ENCODE peak calls at places on chromosome 22, in ten cellular contexts. F is A549, P is right lobe of liver, A is sigmoid colon, S is ovary, J is heart left ventricle, E is stomach, Z is suprapubic skin, T is IMR-90, N is transverse colon. K is an unnamed sample. For H3K4me1, the result is how much of the 10 kb centered on the place peaks cover.

GRCh38 chr22:28594784-28595324 is 84.8 kb downstream of the TTC28 start:
- DNase-seq in T (peak), N (no peak), E (no peak), P (no peak), S (no peak), A (no peak), J (no peak), Z (no peak), F (peak), K (no peak)

GRCh38 chr22:26610072-26610958 is 7.5 kb downstream of the CRYBB1 start:
- DNase-seq in S (no peak), T (peak), E (peak), A (no peak), J (no peak), Z (no peak), N (peak), F (no peak), P (no peak), K (no peak)

GRCh38 chr22:27857441-27857840 is 55.9 kb upstream of the MN1 start:
- DNase-seq in F (no peak), N (no peak), J (no peak), P (no peak), T (peak), E (no peak), S (no peak), A (no peak), Z (no peak), K (no peak)

GRCh38 chr22:48751539-48752437 is 1075.9 kb downstream of the BRD1 start:
- DNase-seq in P (no peak), S (no peak), Z (no peak), F (no peak), A (peak), N (no peak), T (no peak), E (peak), J (no peak), K (no peak)

GRCh38 chr22:35903571-35904331 is 124.9 kb downstream of the RBFOX2 start:
- DNase-seq in J (no peak), N (no peak), S (no peak), A (no peak), E (no peak), Z (no peak), T (no peak), P (no peak), F (no peak), K (no peak)

GRCh38 chr22:36764060-36764459 is 11.9 kb downstream of the IFT27 start:
- DNase-seq in P (no peak), E (no peak), F (no peak), A (peak), S (peak), T (no peak), Z (peak), J (no peak), N (no peak), K (no peak)

GRCh38 chr22:41408665-41409064 is 26.9 kb downstream of the TEF start:
- DNase-seq in S (no peak), N (no peak), P (no peak), F (no peak), Z (no peak), J (no peak), E (peak), T (no peak), A (no peak), K (no peak)

GRCh38 chr22:35480143-35480542 is 60.5 kb upstream of the RASD2 start:
- DNase-seq in J (no peak), A (peak), S (peak), P (peak), F (no peak), E (peak), T (peak), N (peak), Z (no peak), K (no peak)

GRCh38 chr22:44404341-44405020 is 91.7 kb upstream of the SHISAL1 start:
- DNase-seq in T (no peak), P (peak), Z (peak), E (no peak), A (peak), N (no peak), J (peak), S (no peak), F (no peak), K (peak)

GRCh38 chr22:49155039-49155808 is 672.4 kb downstream of the BRD1 start:
- DNase-seq in N (no peak), F (no peak), A (no peak), E (no peak), Z (no peak), S (no peak), T (no peak), J (peak), P (peak), K (no peak)

GRCh38 chr22:50258361-50259292 is 2.9 kb downstream of the MAPK12 start:
- DNase-seq in T (no peak), J (no peak), S (no peak), A (no peak), N (no peak), P (peak), E (peak), F (no peak), Z (no peak), K (no peak)

GRCh38 chr22:37309221-37310074 is 27.1 kb downstream of the CYTH4 start:
- DNase-seq in P (no peak), A (no peak), F (no peak), J (peak), T (no peak), S (no peak), E (no peak), N (peak), Z (no peak), K (peak)

GRCh38 chr22:25027052-25027525 is 74.6 kb downstream of the KIAA1671 start:
- DNase-seq in Z (no peak), J (no peak), N (peak), E (no peak), F (no peak), S (no peak), A (no peak), P (no peak), T (no peak), K (peak)

GRCh38 chr22:46416537-46417267 is 81.2 kb downstream of the TRMU start:
- DNase-seq in A (no peak), N (no peak), E (no peak), P (no peak), F (no peak), S (no peak), J (peak), T (no peak), Z (no peak), K (no peak)

GRCh38 chr22:50684986-50685385 is 12.4 kb downstream of the SHANK3 start:
- DNase-seq in P (no peak), A (no peak), E (peak), F (no peak), Z (no peak), S (no peak), N (no peak), J (peak), T (peak), K (no peak)

GRCh38 chr22:36088292-36088691 is 59.7 kb upstream of the RBFOX2 start:
- DNase-seq in P (no peak), A (peak), T (no peak), Z (no peak), J (no peak), S (no peak), E (no peak), N (no peak), F (no peak), K (no peak)

GRCh38 chr22:37500745-37501144 is 14.6 kb upstream of the MFNG start:
- DNase-seq in J (no peak), T (no peak), E (no peak), Z (no peak), S (no peak), F (no peak), N (no peak), P (no peak), A (no peak), K (no peak)

DNA sequence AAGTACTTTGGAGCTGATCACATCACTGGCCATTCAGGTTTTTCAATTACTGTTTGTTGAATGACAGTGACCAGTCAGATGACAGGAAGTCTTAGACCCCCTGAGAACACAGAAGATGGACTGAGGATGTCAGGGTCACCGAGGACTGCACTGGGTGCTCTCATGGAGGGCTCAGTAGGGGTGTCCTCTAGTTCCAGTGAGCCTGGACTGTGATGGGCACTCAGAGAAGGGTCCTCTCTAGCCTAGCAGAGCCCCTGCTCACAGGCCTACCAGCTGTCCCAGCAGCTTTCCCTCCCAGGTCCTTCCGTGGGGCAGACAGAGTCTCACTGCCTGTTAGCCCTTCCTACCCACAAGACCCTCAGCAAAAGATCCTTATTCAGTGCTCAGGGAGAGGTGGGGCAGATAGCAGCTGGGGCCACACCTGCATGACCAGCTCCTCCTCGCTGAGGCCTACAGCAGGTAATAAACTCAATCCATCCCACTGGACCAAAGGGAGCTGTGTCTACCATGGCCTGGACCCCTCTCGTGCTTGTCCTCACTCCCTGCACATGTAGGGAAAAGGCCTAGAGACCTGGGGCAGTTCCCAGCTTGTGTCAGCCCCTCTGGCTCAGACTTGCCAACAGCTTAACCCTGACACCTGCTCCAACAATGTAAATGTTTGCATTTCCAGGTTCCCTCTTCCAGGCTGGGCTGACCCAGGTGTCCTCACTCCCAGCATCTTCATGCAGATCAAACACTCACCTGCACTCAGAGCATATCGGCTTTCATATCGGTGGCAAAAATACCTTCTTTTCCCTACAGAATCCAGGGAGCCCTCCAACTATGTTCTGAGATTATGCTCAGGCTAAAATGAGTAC is 25.2 kb upstream of the VPREB1 start:
- DNase-seq in F (no peak), A (no peak), Z (no peak), J (no peak), P (no peak), E (no peak), N (no peak), T (no peak), S (no peak), K (no peak)
- H3K4me1 ChIP-seq in F (under half), A (under half), Z (under half), J (under half), P (under half), E (under half), N (under half), T (under half), S (under half), K (under half)

DNA sequence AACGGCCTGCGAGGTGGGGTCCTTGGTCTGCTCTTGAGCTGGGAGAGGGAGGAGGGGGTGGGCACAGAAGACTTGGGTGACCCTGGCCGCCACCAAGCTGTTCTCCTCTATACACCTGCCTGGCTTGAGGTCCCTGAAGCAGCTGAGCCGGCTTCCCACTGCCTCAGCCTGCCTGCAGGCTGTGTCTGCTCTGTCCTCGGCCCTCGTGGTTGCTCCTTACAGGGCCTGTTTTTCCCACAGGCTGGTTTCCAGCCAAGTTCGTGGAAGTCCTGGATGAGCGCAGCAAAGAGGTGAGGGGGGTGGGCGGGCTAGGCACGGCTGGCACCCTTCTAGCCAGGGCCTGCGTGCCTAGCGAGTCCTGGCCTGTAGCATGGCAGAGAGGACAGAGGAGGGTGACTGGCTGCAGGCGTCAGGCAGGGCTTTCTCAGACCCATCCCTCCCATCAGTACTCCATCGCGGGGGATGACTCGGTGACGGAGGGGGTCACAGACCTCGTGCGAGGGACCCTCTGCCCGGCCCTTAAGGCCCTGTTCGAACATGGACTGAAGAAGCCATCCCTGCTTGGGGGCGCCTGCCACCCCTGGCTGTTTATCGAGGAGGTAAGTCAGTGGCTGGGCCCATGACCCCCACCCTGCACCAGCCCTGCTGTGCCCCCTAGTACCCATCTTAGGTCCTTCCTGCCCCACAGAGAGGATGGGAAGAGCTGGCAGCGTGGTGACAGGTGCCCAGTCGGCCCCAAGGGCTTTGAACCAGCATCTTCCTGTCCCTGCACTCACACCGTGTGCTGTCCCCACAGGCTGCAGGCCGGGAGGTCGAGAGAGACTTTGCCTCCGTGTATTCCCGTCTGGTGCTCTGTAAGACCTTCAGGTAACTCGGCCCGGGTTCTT is 37.7 kb downstream of the SGSM3 start:
- DNase-seq in A (no peak), P (no peak), S (no peak), F (no peak), N (no peak), J (no peak), T (no peak), E (no peak), Z (no peak), K (no peak)
- TF ChIP-seq POLR2A in A (no peak), P (no peak), S (no peak), F (no peak), N (no peak), J (no peak), T (no peak), E (no peak), Z (no peak), K (no peak)

DNA sequence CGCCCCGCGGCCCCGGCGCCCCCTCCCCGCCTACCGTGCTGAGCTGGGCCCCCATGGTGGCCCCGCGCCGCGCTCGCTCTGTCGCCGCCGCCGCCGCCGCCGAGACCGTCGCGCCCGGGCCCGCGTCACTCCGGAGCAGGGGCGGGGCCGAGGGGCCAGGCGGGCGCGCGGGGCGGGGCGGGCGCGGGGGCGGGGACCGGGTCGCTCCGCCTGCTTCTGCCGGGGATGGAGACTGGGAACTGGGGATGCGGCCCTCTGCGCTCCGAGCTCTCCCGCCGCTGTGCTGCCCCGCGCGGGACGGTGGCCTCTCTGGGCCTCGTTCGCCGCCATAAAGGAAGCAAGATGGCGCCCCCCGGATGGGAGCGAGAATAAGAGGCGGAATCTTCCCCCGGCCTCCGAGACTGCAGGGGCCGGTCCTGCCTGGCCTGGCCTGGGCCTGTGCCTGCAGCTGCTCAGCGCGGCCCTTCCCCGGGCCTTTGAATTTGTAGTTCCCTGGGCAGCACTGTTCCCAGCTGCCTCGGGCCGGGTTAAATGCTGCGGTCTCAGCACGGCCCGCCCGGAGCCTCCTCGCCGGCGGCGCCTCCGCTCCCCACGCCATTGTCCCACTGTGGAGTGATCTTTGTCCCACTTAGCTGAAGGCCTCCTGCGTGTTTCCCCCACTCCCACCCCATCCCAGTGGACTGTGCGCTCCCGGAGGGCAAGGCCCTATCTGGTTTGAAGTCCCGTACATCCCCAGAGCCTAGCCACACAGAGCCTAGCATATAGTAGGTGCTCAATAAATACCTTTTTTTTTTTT is at the start of gene CYB5R3:
- DNase-seq in A (peak), Z (peak), S (peak), J (peak), F (peak), P (peak), T (peak), E (peak), N (peak), K (peak)
- H3K4me1 ChIP-seq in A (under half), Z (under half), S (under half), J (under half), F (under half), P (under half), T (under half), E (under half), N (under half), K (under half)

DNA sequence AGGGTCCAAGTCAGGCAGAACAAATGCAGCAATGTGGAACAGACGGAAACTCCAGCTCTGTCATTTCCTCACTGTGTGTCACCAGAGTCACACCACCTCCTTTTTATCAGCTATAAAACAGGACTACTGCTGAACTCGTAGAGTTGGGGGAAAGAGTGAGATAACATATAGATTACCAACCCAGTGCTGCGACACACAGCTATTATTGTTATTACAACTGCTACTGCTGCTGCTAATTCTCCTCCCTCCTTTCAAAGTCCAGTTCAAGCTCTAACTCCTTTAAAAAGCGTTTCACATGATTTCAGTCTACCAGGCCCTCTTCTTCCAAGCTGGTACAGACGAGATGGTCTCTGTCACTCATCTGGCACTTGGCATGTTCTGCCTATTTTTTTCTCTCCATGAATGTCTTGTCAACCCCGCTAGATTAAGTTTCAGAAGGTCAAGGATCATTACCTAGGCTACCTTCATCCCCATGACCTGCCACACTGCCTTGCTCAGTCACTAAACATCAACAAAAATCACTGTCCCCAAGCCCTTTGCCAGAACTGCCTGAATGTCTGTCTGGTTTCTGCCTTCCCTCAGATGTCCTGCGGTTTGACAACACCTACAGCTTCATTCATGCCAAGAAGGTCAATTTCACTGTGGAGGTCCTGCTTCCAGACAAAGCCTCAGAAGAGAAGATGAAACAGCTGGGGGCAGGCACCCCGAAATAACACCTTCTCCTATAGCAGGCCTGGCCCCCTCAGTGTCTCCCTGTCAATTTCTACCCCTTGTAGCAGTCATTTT is 3.7 kb upstream of the MTFP1 start:
- DNase-seq in A (no peak), T (no peak), S (no peak), P (peak), J (no peak), N (no peak), E (no peak), F (no peak), Z (no peak), K (no peak)
- TF ChIP-seq POLR2A in A (no peak), T (peak), S (no peak), P (peak), J (no peak), N (peak), E (no peak), F (no peak), Z (no peak), K (peak)

K was measured in Peyer's patch.